ENCODE peak calls at places on chromosome 15, in six cellular contexts. Q is left lung, W is brain microvascular endothelial cell, H is H1, C is EL, D is IMR-90. Z is an unnamed sample.

GRCh38 chr15:44300567-44300966 is 12.0 kb downstream of the GOLM2 start:
- DNase-seq in Q (no peak), W (no peak), H (no peak), C (no peak), D (no peak), Z (no peak)

GRCh38 chr15:42194502-42194901 is 13.6 kb downstream of the VPS39 start:
- DNase-seq in Q (peak; percentile 44), W (peak; percentile 59), H (no peak), C (peak; percentile 79), D (peak; percentile 62), Z (no peak)

GRCh38 chr15:58182460-58183163 is 44.4 kb downstream of the AQP9 start:
- DNase-seq in Q (peak; percentile 42), W (no peak), H (peak; percentile 36), C (peak; percentile 55), D (peak; percentile 41), Z (no peak)

GRCh38 chr15:39124155-39124924 is 456.5 kb upstream of the THBS1 start:
- DNase-seq in Q (no peak), W (no peak), H (no peak), C (peak; percentile 60), D (peak; percentile 78), Z (no peak)

GRCh38 chr15:70505411-70505919 is 257.9 kb downstream of the UACA start:
- DNase-seq in Q (no peak), W (peak; percentile 82), H (no peak), C (peak; percentile 85), D (peak; percentile 87), Z (no peak)

GRCh38 chr15:64092864-64093626 is 593 bp downstream of the CIAO2A start:
- DNase-seq in Q (peak; percentile 63), W (peak; percentile 50), H (no peak), C (peak; percentile 53), D (peak; percentile 64), Z (no peak)

GRCh38 chr15:31402511-31403056 is 75.9 kb downstream of the KLF13 start:
- DNase-seq in Q (no peak), W (peak; percentile 81), H (no peak), C (no peak), D (peak; percentile 10), Z (peak; percentile 84)

GRCh38 chr15:69391046-69391757 is 22.9 kb upstream of the KIF23 start:
- DNase-seq in Q (no peak), W (no peak), H (no peak), C (no peak), D (no peak), Z (no peak)

Z was measured in suprapubic skin.